ENCODE peak calls at places on chromosomes 11 and 22, in five cellular contexts. E, S, Y, F and J are unnamed samples.

GRCh38 chr11:96708469-96708868 is 318.7 kb downstream of the JRKL start:
- DNase-seq in E (no peak), Y (no peak), S (no peak), F (no peak), J (no peak)

GRCh38 chr22:25475554-25476022 is 88.9 kb upstream of the GRK3 start:
- DNase-seq in S (no peak), Y (no peak), E (no peak), F (no peak), J (no peak)

GRCh38 chr22:50202130-50202671 is 1.4 kb downstream of the SELENOO start:
- DNase-seq in E (no peak), Y (no peak), F (no peak), S (no peak), J (no peak)

GRCh38 chr11:123690490-123690889 is 36.1 kb upstream of the SCN3B start:
- DNase-seq in F (no peak), S (no peak), Y (no peak), E (no peak), J (peak; percentile 10)

GRCh38 chr11:116109228-116109627 is 605.0 kb upstream of the CADM1 start:
- DNase-seq in S (no peak), F (no peak), E (no peak), Y (peak; percentile 15), J (peak; percentile 16)

GRCh38 chr11:41989800-41990380 is 530.4 kb upstream of the LRRC4C start:
- DNase-seq in E (no peak), F (no peak), S (no peak), Y (no peak), J (no peak)

GRCh38 chr22:49534386-49534785 is 293.3 kb downstream of the BRD1 start:
- DNase-seq in F (no peak), S (no peak), E (peak; percentile 11), Y (no peak), J (no peak)

GRCh38 chr11:68950268-68950667 is 30.5 kb downstream of the MRGPRD start:
- DNase-seq in E (peak; percentile 43), S (no peak), F (no peak), Y (peak; percentile 38), J (peak; percentile 68)

GRCh38 chr11:17498058-17498457 is 21.4 kb upstream of the ABCC8 start:
- DNase-seq in F (no peak), E (peak; percentile 30), Y (no peak), S (no peak), J (no peak)

GRCh38 chr22:46578824-46579561 is 41.2 kb upstream of the GRAMD4 start:
- DNase-seq in E (no peak), F (no peak), Y (peak; percentile 59), S (peak; percentile 64), J (no peak)

GRCh38 chr11:129795089-129795488 is 20.6 kb upstream of the TMEM45B start:
- DNase-seq in E (no peak), F (no peak), S (no peak), Y (no peak), J (no peak)

GRCh38 chr22:49590851-49591445 is 236.7 kb downstream of the BRD1 start:
- DNase-seq in E (no peak), Y (no peak), S (no peak), F (no peak), J (no peak)

GRCh38 chr11:70716986-70717775 is 318.9 kb downstream of the CTTN start:
- DNase-seq in S (no peak), Y (no peak), E (no peak), F (no peak), J (no peak)

GRCh38 chr11:7204778-7205177 is 46.9 kb upstream of the SYT9 start:
- DNase-seq in S (no peak), E (no peak), Y (no peak), F (no peak), J (no peak)

GRCh38 chr11:1817511-1817910 is 17.3 kb upstream of the SYT8 start:
- DNase-seq in F (no peak), S (no peak), E (no peak), Y (no peak), J (no peak)
- TF ChIP-seq ESRRA in F (no peak), S (no peak), E (no peak), Y (no peak), J (no peak)

GRCh38 chr22:43150731-43151206 is 590 bp upstream of the TSPO start:
- DNase-seq in E (no peak), F (no peak), S (no peak), Y (no peak), J (no peak)

GRCh38 chr22:43151251-43152000 is at the start of gene TSPO:
- DNase-seq in E (no peak), Y (peak; percentile 53), S (no peak), F (no peak), J (peak; percentile 40)

GRCh38 chr22:43153916-43154315 is 2.6 kb downstream of the TSPO start:
- DNase-seq in Y (no peak), F (no peak), S (no peak), E (no peak), J (no peak)

GRCh38 chr22:43152001-43152354 is 619 bp downstream of the TSPO start:
- DNase-seq in F (no peak), S (no peak), Y (no peak), E (no peak), J (no peak)

DNA sequence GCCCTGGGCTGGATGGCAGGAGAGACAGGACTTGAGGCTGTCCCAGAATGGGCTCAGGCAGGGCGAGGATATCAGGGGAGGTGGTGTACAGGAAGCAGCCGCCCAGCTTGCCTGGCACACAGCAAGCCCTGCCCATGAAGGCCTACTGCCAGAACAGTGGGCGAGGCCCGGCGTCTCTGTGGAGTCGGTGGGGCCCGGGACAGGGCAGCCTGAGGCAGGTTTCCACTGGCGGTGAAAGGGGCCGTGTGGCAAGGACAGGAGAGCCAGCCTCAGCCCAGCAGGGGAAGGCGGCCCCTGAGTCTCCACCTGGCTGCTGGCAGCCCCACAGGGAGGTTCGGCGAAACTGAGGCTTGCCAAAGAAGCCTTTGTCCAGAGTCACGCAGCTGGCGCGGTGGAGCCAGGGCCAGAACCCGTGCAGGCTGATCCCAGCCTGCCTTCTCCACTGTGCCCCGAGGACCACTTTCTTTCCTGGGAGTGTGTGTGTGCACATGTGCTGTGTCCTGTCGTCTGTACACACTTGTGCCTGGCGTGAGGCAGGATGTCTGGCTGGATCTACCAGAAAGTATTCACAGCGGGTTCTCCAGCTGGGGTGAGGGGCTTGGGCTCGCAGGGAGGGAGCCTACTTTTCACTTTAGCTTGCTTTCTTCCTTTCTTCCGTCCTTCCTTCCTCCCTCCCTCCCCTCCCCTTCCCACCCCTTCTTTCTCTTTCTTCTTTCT is 1.2 kb downstream of the TSPO start:
- DNase-seq in E (no peak), Y (peak; percentile 25), F (no peak), S (no peak), J (peak; percentile 55)
- TF ChIP-seq USF2 in E (no peak), Y (no peak), F (no peak), S (no peak), J (no peak)

GRCh38 chr11:117820516-117820915 is 4.0 kb downstream of the FXYD2 start:
- DNase-seq in Y (no peak), S (no peak), E (no peak), F (no peak), J (no peak)

GRCh38 chr11:117821431-117821830 is 3.1 kb downstream of the FXYD2 start:
- DNase-seq in E (no peak), F (no peak), Y (no peak), S (no peak), J (no peak)

GRCh38 chr11:117822522-117823033 is 2.0 kb downstream of the FXYD2 start:
- DNase-seq in S (no peak), F (no peak), E (no peak), Y (no peak), J (no peak)

GRCh38 chr11:117823294-117823940 is 1.1 kb downstream of the FXYD2 start:
- DNase-seq in Y (peak; percentile 21), F (no peak), S (no peak), E (peak; percentile 15), J (no peak)

GRCh38 chr11:117822031-117822521 is 2.5 kb downstream of the FXYD2 start:
- DNase-seq in S (no peak), F (no peak), E (peak; percentile 72), Y (peak; percentile 40), J (no peak)
- TF ChIP-seq ESRRA in S (no peak), F (no peak), E (no peak), Y (no peak), J (no peak)

DNA sequence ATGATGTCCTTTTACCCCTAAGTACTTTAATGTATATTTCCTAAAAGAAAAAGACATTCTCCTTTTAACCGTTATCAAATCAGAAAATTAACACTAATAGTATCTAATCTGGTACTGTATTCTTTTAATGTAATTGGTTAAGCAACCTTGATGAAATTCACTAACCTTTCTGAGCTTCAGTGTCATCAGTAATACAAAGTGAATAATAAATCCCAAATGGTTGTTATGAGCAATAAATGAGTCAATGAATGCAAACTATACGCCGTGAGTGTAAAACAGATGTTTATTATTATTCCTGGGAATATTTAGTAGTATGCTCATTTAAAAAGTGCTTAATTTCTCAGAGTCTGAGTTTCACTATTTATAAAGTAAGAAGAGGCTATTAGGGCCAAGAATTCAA is 21.5 kb downstream of the UEVLD start:
- DNase-seq in S (no peak), Y (no peak), E (no peak), F (no peak), J (no peak)
- TF ChIP-seq USF2 in S (no peak), Y (no peak), E (no peak), F (no peak), J (no peak)

DNA sequence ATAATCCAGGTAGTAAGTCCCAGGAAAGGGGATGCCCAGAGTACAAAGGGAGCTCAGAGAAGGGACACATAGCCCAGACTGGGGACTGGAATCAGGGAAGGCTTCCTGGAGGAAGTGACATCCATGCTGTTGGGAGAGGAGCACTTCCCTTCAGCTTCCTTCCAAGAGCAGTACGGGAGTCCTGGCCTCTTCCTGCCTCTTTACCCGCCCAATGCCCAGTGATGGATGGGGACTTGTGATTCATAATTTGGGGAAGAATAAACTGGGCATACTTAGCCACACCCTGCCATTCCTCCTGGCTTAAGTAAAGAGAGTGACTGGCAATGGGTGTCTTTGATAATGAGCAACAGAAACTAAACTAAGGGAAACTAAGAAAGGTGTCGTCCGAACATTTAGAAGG is 11.5 kb downstream of the C11orf91 start:
- DNase-seq in F (no peak), E (no peak), Y (no peak), S (no peak), J (peak; percentile 71)
- TF ChIP-seq ESRRA in F (no peak), E (no peak), Y (no peak), S (no peak), J (no peak)